ENCODE peak calls at places on chromosomes 7 and 10, in eight cellular contexts. One of them, this sample, is unnamed.
A peak's percentile ranks its signal among the peaks of the same experiment; 100 is the strongest.

GRCh38 chr7:84800846-84801245 is 386.0 kb downstream of the SEMA3D start:
- DNase-seq in A549: no peak
- DNase-seq in GM12878: no peak
- DNase-seq in spleen: no peak
- DNase-seq in stomach: no peak
- DNase-seq in transverse colon: no peak
- DNase-seq in HCT116: no peak
- DNase-seq in gastrocnemius medialis: no peak
- DNase-seq in this sample: no peak

GRCh38 chr7:32253245-32253644 is 183.0 kb upstream of the PDE1C start:
- DNase-seq in GM12878: no peak
- DNase-seq in gastrocnemius medialis: no peak
- DNase-seq in A549: no peak
- DNase-seq in spleen: no peak
- DNase-seq in stomach: no peak
- DNase-seq in HCT116: no peak
- DNase-seq in transverse colon: no peak
- DNase-seq in this sample: no peak

GRCh38 chr7:27898735-27899134 is 158.8 kb downstream of the TAX1BP1 start:
- DNase-seq in gastrocnemius medialis: no peak
- DNase-seq in transverse colon: no peak
- DNase-seq in A549: no peak
- DNase-seq in stomach: no peak
- DNase-seq in spleen: no peak
- DNase-seq in GM12878: no peak
- DNase-seq in HCT116: no peak
- DNase-seq in this sample: no peak

GRCh38 chr10:25113231-25114035 is 61.4 kb upstream of the GPR158 start:
- DNase-seq in gastrocnemius medialis: peak; percentile 38
- DNase-seq in transverse colon: peak; percentile 81
- DNase-seq in stomach: peak; percentile 85
- DNase-seq in HCT116: peak; percentile 72
- DNase-seq in GM12878: no peak
- DNase-seq in spleen: no peak
- DNase-seq in A549: peak; percentile 45
- DNase-seq in this sample: peak; percentile 79

GRCh38 chr7:47950714-47951113 is 2.4 kb upstream of the PKD1L1 start:
- DNase-seq in stomach: peak; percentile 45
- DNase-seq in GM12878: no peak
- DNase-seq in transverse colon: peak; percentile 71
- DNase-seq in HCT116: no peak
- DNase-seq in A549: no peak
- DNase-seq in gastrocnemius medialis: no peak
- DNase-seq in spleen: no peak
- DNase-seq in this sample: no peak

GRCh38 chr10:86367339-86367951 is 850 bp upstream of the GRID1 start:
- DNase-seq in GM12878: no peak
- DNase-seq in transverse colon: no peak
- DNase-seq in spleen: no peak
- DNase-seq in A549: no peak
- DNase-seq in gastrocnemius medialis: peak; percentile 7
- DNase-seq in stomach: no peak
- DNase-seq in HCT116: no peak
- DNase-seq in this sample: peak; percentile 53

GRCh38 chr7:76505168-76506080 is 4.9 kb upstream of the UPK3B start:
- DNase-seq in HCT116: no peak
- DNase-seq in spleen: peak; percentile 75
- DNase-seq in transverse colon: no peak
- DNase-seq in stomach: no peak
- DNase-seq in A549: no peak
- DNase-seq in gastrocnemius medialis: no peak
- DNase-seq in GM12878: no peak
- DNase-seq in this sample: no peak

GRCh38 chr10:4131407-4132215 is 346.6 kb upstream of the KLF6 start:
- DNase-seq in transverse colon: no peak
- DNase-seq in GM12878: peak; percentile 66
- DNase-seq in HCT116: no peak
- DNase-seq in gastrocnemius medialis: no peak
- DNase-seq in spleen: no peak
- DNase-seq in A549: no peak
- DNase-seq in stomach: no peak
- DNase-seq in this sample: no peak

GRCh38 chr7:38796636-38797501 is 112.1 kb downstream of the VPS41 start:
- DNase-seq in GM12878: peak; percentile 15
- DNase-seq in spleen: no peak
- DNase-seq in HCT116: peak; percentile 34
- DNase-seq in A549: peak; percentile 15
- DNase-seq in stomach: peak; percentile 57
- DNase-seq in transverse colon: peak; percentile 44
- DNase-seq in gastrocnemius medialis: peak; percentile 14
- DNase-seq in this sample: peak; percentile 52

GRCh38 chr10:103772096-103772845 is 83.1 kb downstream of the SH3PXD2A start:
- DNase-seq in stomach: peak; percentile 75
- DNase-seq in spleen: peak; percentile 90
- DNase-seq in gastrocnemius medialis: peak; percentile 88
- DNase-seq in HCT116: peak; percentile 62
- DNase-seq in A549: peak; percentile 50
- DNase-seq in GM12878: no peak
- DNase-seq in transverse colon: peak; percentile 87
- DNase-seq in this sample: peak; percentile 56

GRCh38 chr7:150338166-150338829 is 3.1 kb downstream of the RARRES2 start:
- DNase-seq in transverse colon: no peak
- DNase-seq in A549: no peak
- DNase-seq in GM12878: no peak
- DNase-seq in spleen: no peak
- DNase-seq in gastrocnemius medialis: no peak
- DNase-seq in HCT116: no peak
- DNase-seq in stomach: no peak
- DNase-seq in this sample: no peak

GRCh38 chr10:105974803-105975456 is 1189.6 kb downstream of the SORCS1 start:
- DNase-seq in A549: no peak
- DNase-seq in gastrocnemius medialis: no peak
- DNase-seq in spleen: no peak
- DNase-seq in stomach: peak; percentile 32
- DNase-seq in HCT116: no peak
- DNase-seq in GM12878: no peak
- DNase-seq in transverse colon: no peak
- DNase-seq in this sample: peak; percentile 64

GRCh38 chr7:94059747-94060146 is 55.6 kb upstream of the BET1 start:
- DNase-seq in GM12878: peak; percentile 33
- DNase-seq in stomach: no peak
- DNase-seq in transverse colon: no peak
- DNase-seq in spleen: no peak
- DNase-seq in gastrocnemius medialis: no peak
- DNase-seq in A549: no peak
- DNase-seq in HCT116: no peak
- DNase-seq in this sample: no peak

GRCh38 chr10:36469585-36469984 is 655.8 kb upstream of the ANKRD30A start:
- DNase-seq in stomach: no peak
- DNase-seq in spleen: no peak
- DNase-seq in HCT116: no peak
- DNase-seq in transverse colon: no peak
- DNase-seq in gastrocnemius medialis: no peak
- DNase-seq in GM12878: no peak
- DNase-seq in A549: no peak
- DNase-seq in this sample: no peak

GRCh38 chr7:101235050-101235449 is 2.6 kb downstream of the CLDN15 start:
- DNase-seq in gastrocnemius medialis: no peak
- DNase-seq in GM12878: no peak
- DNase-seq in stomach: no peak
- DNase-seq in HCT116: no peak
- DNase-seq in A549: no peak
- DNase-seq in transverse colon: no peak
- DNase-seq in spleen: no peak
- DNase-seq in this sample: no peak

GRCh38 chr7:154640266-154640865 is 362.6 kb downstream of the PAXIP1 start:
- DNase-seq in spleen: no peak
- DNase-seq in HCT116: no peak
- DNase-seq in A549: peak; percentile 6
- DNase-seq in stomach: no peak
- DNase-seq in gastrocnemius medialis: no peak
- DNase-seq in GM12878: no peak
- DNase-seq in transverse colon: peak; percentile 11
- DNase-seq in this sample: no peak

DNA sequence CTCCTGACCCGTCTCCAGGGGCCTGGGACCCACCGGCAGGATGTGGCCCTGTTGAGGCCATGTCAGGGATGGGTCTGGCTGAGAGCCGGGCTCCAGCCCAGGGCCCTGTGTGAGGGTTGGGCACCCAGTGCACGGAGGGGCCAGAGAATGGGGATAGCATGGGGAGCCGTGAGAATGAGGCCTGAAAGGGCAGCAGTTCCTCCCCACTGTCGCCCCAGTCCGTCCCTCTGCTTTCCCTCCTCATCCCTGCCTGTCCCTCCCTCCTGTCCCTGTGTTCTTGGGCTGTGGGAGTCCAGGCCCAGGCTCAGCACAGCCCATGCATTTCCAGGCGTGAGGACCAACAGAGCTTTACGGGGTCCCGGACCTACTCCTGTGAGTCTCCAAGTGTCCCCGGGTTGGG is 9.6 kb downstream of the LAT2 start:
- DNase-seq in gastrocnemius medialis: no peak
- DNase-seq in spleen: no peak
- DNase-seq in A549: no peak
- DNase-seq in transverse colon: no peak
- DNase-seq in HCT116: no peak
- DNase-seq in stomach: no peak
- DNase-seq in GM12878: no peak
- DNase-seq in this sample: no peak
- TF ChIP-seq POLR2A in gastrocnemius medialis: no peak
- TF ChIP-seq POLR2A in spleen: no peak
- TF ChIP-seq POLR2A in A549: no peak
- TF ChIP-seq POLR2A in transverse colon: no peak
- TF ChIP-seq POLR2A in HCT116: no peak
- TF ChIP-seq POLR2A in stomach: no peak
- TF ChIP-seq POLR2A in GM12878: peak; percentile 64
- TF ChIP-seq POLR2A in this sample: no peak

DNA sequence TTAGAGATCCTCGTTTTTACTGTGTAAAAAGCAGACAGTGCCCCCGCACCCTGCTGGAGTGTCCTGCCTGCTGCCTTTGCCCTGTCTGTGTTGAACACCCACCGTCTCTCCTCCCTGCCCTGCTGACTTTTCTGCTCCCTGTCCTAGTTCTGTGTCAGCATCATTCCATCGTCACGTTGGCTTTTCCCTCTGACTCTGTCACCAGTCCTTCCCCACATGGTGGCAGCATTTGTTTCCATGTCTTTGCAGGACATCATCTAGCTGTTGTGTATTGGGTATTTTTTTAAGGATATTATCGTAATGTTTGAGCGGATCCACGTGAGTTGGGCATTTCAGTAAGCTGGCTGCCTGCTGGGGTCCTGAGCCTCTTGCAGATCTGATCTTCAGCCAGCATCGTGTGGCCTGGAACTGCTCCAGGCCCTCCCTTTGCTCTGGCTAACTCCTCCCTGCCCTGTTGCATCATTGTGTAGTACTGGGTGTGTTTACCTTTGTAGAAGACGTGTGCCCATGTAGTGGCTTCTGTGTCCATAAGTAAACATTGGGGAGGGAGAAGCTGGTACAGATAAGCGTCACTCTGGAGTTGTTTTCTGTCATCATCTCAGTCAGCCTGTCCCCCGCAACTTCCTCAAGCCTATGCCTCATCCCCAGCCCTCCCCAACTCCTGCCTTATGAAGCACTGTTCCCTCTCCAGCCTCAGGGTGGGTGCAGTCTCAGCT is 44.2 kb downstream of the TRRAP start:
- DNase-seq in gastrocnemius medialis: peak; percentile 18
- DNase-seq in A549: no peak
- DNase-seq in stomach: peak; percentile 52
- DNase-seq in GM12878: no peak
- DNase-seq in HCT116: no peak
- DNase-seq in transverse colon: no peak
- DNase-seq in spleen: no peak
- DNase-seq in this sample: peak; percentile 68
- H3K27ac ChIP-seq in gastrocnemius medialis: peak overlapping the region; percentile 36
- H3K27ac ChIP-seq in A549: peak overlapping the region; percentile 45
- H3K27ac ChIP-seq in stomach: no peak overlapping the region
- H3K27ac ChIP-seq in GM12878: no peak overlapping the region
- H3K27ac ChIP-seq in HCT116: no peak overlapping the region
- H3K27ac ChIP-seq in transverse colon: no peak overlapping the region
- H3K27ac ChIP-seq in spleen: no peak overlapping the region
- H3K27ac ChIP-seq in this sample: no peak overlapping the region

GRCh38 chr7:98251251-98251843 is 685 bp downstream of the TECPR1 start:
- DNase-seq in transverse colon: peak; percentile 79
- DNase-seq in stomach: peak; percentile 78
- DNase-seq in spleen: peak; percentile 88
- DNase-seq in gastrocnemius medialis: peak; percentile 57
- DNase-seq in GM12878: no peak
- DNase-seq in A549: no peak
- DNase-seq in HCT116: no peak
- DNase-seq in this sample: no peak

GRCh38 chr7:98250789-98251188 is 1.2 kb downstream of the TECPR1 start:
- DNase-seq in A549: no peak
- DNase-seq in spleen: no peak
- DNase-seq in gastrocnemius medialis: no peak
- DNase-seq in stomach: no peak
- DNase-seq in GM12878: no peak
- DNase-seq in transverse colon: peak; percentile 25
- DNase-seq in HCT116: no peak
- DNase-seq in this sample: no peak

GRCh38 chr7:98252655-98253054 is 623 bp upstream of the TECPR1 start:
- DNase-seq in A549: no peak
- DNase-seq in transverse colon: no peak
- DNase-seq in stomach: no peak
- DNase-seq in gastrocnemius medialis: no peak
- DNase-seq in spleen: no peak
- DNase-seq in HCT116: no peak
- DNase-seq in GM12878: no peak
- DNase-seq in this sample: no peak

GRCh38 chr7:98254516-98254915 is 2.5 kb upstream of the TECPR1 start:
- DNase-seq in spleen: no peak
- DNase-seq in HCT116: no peak
- DNase-seq in gastrocnemius medialis: no peak
- DNase-seq in A549: no peak
- DNase-seq in stomach: no peak
- DNase-seq in GM12878: no peak
- DNase-seq in transverse colon: no peak
- DNase-seq in this sample: no peak

GRCh38 chr7:98251844-98252639 is at the start of gene TECPR1:
- DNase-seq in GM12878: peak; percentile 66
- DNase-seq in spleen: peak; percentile 98
- DNase-seq in transverse colon: peak; percentile 97
- DNase-seq in HCT116: peak; percentile 84
- DNase-seq in A549: peak; percentile 100
- DNase-seq in gastrocnemius medialis: peak; percentile 95
- DNase-seq in stomach: peak; percentile 98
- DNase-seq in this sample: peak; percentile 98
- TF ChIP-seq POLR2A in GM12878: peak; percentile 86
- TF ChIP-seq POLR2A in spleen: no peak
- TF ChIP-seq POLR2A in transverse colon: peak; percentile 72
- TF ChIP-seq POLR2A in HCT116: peak; percentile 20
- TF ChIP-seq POLR2A in A549: peak; percentile 43
- TF ChIP-seq POLR2A in gastrocnemius medialis: peak; percentile 60
- TF ChIP-seq POLR2A in stomach: peak; percentile 13
- TF ChIP-seq POLR2A in this sample: peak; percentile 69

DNA sequence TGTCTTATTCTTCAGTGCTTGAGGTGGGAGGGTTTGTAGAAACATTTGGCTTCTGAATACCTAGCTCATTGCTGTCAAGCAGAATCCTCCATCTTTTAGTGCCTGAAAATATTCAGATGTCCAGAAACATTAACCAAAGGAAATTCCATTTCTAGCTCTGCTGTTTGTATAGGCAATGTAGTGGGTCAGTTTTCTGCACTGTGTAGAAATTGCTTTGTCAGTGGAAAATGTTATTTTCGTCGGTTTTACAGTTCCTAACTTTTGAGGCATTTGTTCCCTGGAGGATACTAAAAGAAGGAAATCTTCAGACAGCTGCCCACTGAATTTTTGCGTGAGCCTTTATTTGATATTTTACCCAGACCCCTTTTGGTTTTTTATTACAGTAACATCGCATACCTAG is 143.4 kb downstream of the TPST1 start:
- DNase-seq in gastrocnemius medialis: no peak
- DNase-seq in spleen: no peak
- DNase-seq in A549: no peak
- DNase-seq in stomach: no peak
- DNase-seq in GM12878: no peak
- DNase-seq in transverse colon: no peak
- DNase-seq in HCT116: no peak
- DNase-seq in this sample: no peak
- H3K27ac ChIP-seq in gastrocnemius medialis: no peak overlapping the region
- H3K27ac ChIP-seq in spleen: peak overlapping the region; percentile 31
- H3K27ac ChIP-seq in A549: no peak overlapping the region
- H3K27ac ChIP-seq in stomach: no peak overlapping the region
- H3K27ac ChIP-seq in GM12878: no peak overlapping the region
- H3K27ac ChIP-seq in transverse colon: no peak overlapping the region
- H3K27ac ChIP-seq in HCT116: no peak overlapping the region
- H3K27ac ChIP-seq in this sample: no peak overlapping the region

This sample was measured in right lobe of liver.